ENCODE peak calls at places on chromosomes 11 and 22, in eight cellular contexts. One of them, this sample, is unnamed.

GRCh38 chr11:110979696-110980095 is 265.8 kb upstream of the POU2AF2 start:
- DNase-seq in fibroblast of lung: no peak
- DNase-seq in AG10803: no peak
- DNase-seq in lower leg skin: no peak
- DNase-seq in Peyer's patch: no peak
- DNase-seq in colonic mucosa: no peak
- DNase-seq in lung: no peak
- DNase-seq in sigmoid colon: no peak
- DNase-seq in this sample: no peak

GRCh38 chr11:72370201-72370600 is 64.1 kb downstream of the CLPB start:
- DNase-seq in lower leg skin: no peak
- DNase-seq in fibroblast of lung: no peak
- DNase-seq in colonic mucosa: no peak
- DNase-seq in Peyer's patch: no peak
- DNase-seq in AG10803: no peak
- DNase-seq in sigmoid colon: no peak
- DNase-seq in lung: no peak
- DNase-seq in this sample: no peak

GRCh38 chr11:47867821-47868220 is 19.7 kb upstream of the NUP160 start:
- DNase-seq in sigmoid colon: no peak
- DNase-seq in lung: no peak
- DNase-seq in lower leg skin: no peak
- DNase-seq in Peyer's patch: no peak
- DNase-seq in AG10803: peak; percentile 14
- DNase-seq in colonic mucosa: no peak
- DNase-seq in fibroblast of lung: no peak
- DNase-seq in this sample: peak; percentile 27

GRCh38 chr11:70628881-70629844 is 230.8 kb downstream of the CTTN start:
- DNase-seq in Peyer's patch: no peak
- DNase-seq in lower leg skin: peak; percentile 92
- DNase-seq in sigmoid colon: no peak
- DNase-seq in lung: peak; percentile 61
- DNase-seq in AG10803: no peak
- DNase-seq in colonic mucosa: peak; percentile 89
- DNase-seq in fibroblast of lung: no peak
- DNase-seq in this sample: no peak

GRCh38 chr11:132115454-132115853 is 745.0 kb downstream of the NTM start:
- DNase-seq in sigmoid colon: no peak
- DNase-seq in lung: no peak
- DNase-seq in fibroblast of lung: peak; percentile 32
- DNase-seq in colonic mucosa: no peak
- DNase-seq in AG10803: peak; percentile 19
- DNase-seq in Peyer's patch: no peak
- DNase-seq in lower leg skin: no peak
- DNase-seq in this sample: peak; percentile 76

GRCh38 chr22:50272103-50272782 is 2.1 kb upstream of the MAPK11 start:
- DNase-seq in colonic mucosa: no peak
- DNase-seq in lower leg skin: no peak
- DNase-seq in Peyer's patch: no peak
- DNase-seq in AG10803: peak; percentile 29
- DNase-seq in lung: no peak
- DNase-seq in sigmoid colon: no peak
- DNase-seq in fibroblast of lung: no peak
- DNase-seq in this sample: no peak

GRCh38 chr11:73542175-73542574 is 55.7 kb downstream of the FAM168A start:
- DNase-seq in lung: no peak
- DNase-seq in fibroblast of lung: peak; percentile 34
- DNase-seq in Peyer's patch: no peak
- DNase-seq in colonic mucosa: no peak
- DNase-seq in sigmoid colon: no peak
- DNase-seq in AG10803: no peak
- DNase-seq in lower leg skin: no peak
- DNase-seq in this sample: no peak

GRCh38 chr11:76802151-76802550 is 19.0 kb downstream of the TSKU start:
- DNase-seq in colonic mucosa: peak; percentile 14
- DNase-seq in Peyer's patch: no peak
- DNase-seq in fibroblast of lung: no peak
- DNase-seq in sigmoid colon: no peak
- DNase-seq in lower leg skin: peak; percentile 53
- DNase-seq in lung: no peak
- DNase-seq in AG10803: no peak
- DNase-seq in this sample: no peak

GRCh38 chr22:22974795-22975580 is 87.4 kb downstream of the IGLL5 start:
- DNase-seq in Peyer's patch: no peak
- DNase-seq in lower leg skin: no peak
- DNase-seq in fibroblast of lung: no peak
- DNase-seq in colonic mucosa: no peak
- DNase-seq in sigmoid colon: no peak
- DNase-seq in lung: no peak
- DNase-seq in AG10803: no peak
- DNase-seq in this sample: no peak

GRCh38 chr11:119737678-119738439 is 8.9 kb upstream of the NECTIN1 start:
- DNase-seq in lower leg skin: no peak
- DNase-seq in Peyer's patch: no peak
- DNase-seq in colonic mucosa: no peak
- DNase-seq in sigmoid colon: no peak
- DNase-seq in lung: no peak
- DNase-seq in fibroblast of lung: no peak
- DNase-seq in AG10803: no peak
- DNase-seq in this sample: no peak

GRCh38 chr22:44398791-44399190 is 86.0 kb upstream of the SHISAL1 start:
- DNase-seq in lower leg skin: peak; percentile 77
- DNase-seq in sigmoid colon: no peak
- DNase-seq in Peyer's patch: peak; percentile 12
- DNase-seq in lung: no peak
- DNase-seq in fibroblast of lung: no peak
- DNase-seq in colonic mucosa: peak; percentile 8
- DNase-seq in AG10803: no peak
- DNase-seq in this sample: no peak

GRCh38 chr11:112776834-112777793 is 184.1 kb upstream of the NCAM1 start:
- DNase-seq in fibroblast of lung: no peak
- DNase-seq in sigmoid colon: no peak
- DNase-seq in lung: no peak
- DNase-seq in AG10803: no peak
- DNase-seq in lower leg skin: no peak
- DNase-seq in Peyer's patch: no peak
- DNase-seq in colonic mucosa: no peak
- DNase-seq in this sample: peak; percentile 17

GRCh38 chr11:131201674-131202073 is 168.7 kb upstream of the NTM start:
- DNase-seq in lower leg skin: no peak
- DNase-seq in fibroblast of lung: no peak
- DNase-seq in colonic mucosa: no peak
- DNase-seq in lung: no peak
- DNase-seq in Peyer's patch: no peak
- DNase-seq in AG10803: no peak
- DNase-seq in sigmoid colon: no peak
- DNase-seq in this sample: no peak

DNA sequence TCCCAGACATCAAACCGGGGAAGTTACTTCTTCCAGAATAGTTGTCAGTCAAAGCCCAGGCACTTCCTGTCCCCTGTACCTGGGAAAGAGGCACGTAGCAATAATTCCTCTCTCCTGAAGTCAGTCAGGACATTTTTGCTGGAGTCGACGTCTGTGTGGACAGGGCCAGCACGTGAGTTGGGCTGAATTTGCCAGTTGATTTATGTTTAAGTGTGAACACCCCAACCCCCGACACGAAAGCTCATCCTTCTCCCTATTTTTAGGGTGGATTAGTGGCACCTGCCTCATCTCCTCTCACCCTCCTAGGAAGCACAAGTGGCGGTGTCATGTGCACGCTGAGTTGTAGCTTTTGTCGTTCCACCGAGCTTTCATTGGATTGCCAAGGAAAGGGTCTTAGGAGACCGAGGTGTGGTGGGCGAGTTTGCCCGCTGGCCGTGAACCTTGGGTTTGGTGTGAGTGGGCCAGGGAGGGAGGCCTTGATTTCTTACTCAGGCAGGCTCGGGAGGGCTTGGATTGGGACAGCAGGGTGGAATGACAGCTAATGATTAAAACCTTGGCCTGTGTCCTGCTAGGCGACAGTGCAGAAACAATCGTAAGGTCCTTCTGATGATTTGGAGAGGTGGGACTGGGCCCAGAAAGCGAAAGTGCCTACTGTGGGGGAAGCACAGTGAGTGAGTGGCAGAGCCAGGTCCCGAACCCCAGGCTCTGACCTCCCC is 87.0 kb upstream of the CRYBB3 start:
- DNase-seq in AG10803: no peak
- DNase-seq in sigmoid colon: no peak
- DNase-seq in lower leg skin: no peak
- DNase-seq in fibroblast of lung: no peak
- DNase-seq in colonic mucosa: no peak
- DNase-seq in lung: no peak
- DNase-seq in Peyer's patch: no peak
- DNase-seq in this sample: no peak
- H3K4me3 ChIP-seq in AG10803: no peak overlapping the region
- H3K4me3 ChIP-seq in sigmoid colon: peak overlapping the region; percentile 54
- H3K4me3 ChIP-seq in lower leg skin: peak overlapping the region; percentile 30
- H3K4me3 ChIP-seq in fibroblast of lung: no peak overlapping the region
- H3K4me3 ChIP-seq in colonic mucosa: no peak overlapping the region
- H3K4me3 ChIP-seq in lung: peak overlapping the region; percentile 3
- H3K4me3 ChIP-seq in Peyer's patch: no peak overlapping the region
- H3K4me3 ChIP-seq in this sample: no peak overlapping the region

GRCh38 chr11:43880640-43881159 is at the start of gene ALKBH3:
- DNase-seq in lung: peak; percentile 92
- DNase-seq in Peyer's patch: peak; percentile 86
- DNase-seq in sigmoid colon: peak; percentile 96
- DNase-seq in fibroblast of lung: peak; percentile 96
- DNase-seq in AG10803: peak; percentile 95
- DNase-seq in lower leg skin: peak; percentile 98
- DNase-seq in colonic mucosa: peak; percentile 88
- DNase-seq in this sample: peak; percentile 97
- TF ChIP-seq CTCF in lung: no peak
- TF ChIP-seq CTCF in Peyer's patch: peak; percentile 23
- TF ChIP-seq CTCF in sigmoid colon: no peak
- TF ChIP-seq CTCF in fibroblast of lung: no peak
- TF ChIP-seq CTCF in AG10803: no peak
- TF ChIP-seq CTCF in lower leg skin: no peak
- TF ChIP-seq CTCF in colonic mucosa: no peak
- TF ChIP-seq CTCF in this sample: no peak

DNA sequence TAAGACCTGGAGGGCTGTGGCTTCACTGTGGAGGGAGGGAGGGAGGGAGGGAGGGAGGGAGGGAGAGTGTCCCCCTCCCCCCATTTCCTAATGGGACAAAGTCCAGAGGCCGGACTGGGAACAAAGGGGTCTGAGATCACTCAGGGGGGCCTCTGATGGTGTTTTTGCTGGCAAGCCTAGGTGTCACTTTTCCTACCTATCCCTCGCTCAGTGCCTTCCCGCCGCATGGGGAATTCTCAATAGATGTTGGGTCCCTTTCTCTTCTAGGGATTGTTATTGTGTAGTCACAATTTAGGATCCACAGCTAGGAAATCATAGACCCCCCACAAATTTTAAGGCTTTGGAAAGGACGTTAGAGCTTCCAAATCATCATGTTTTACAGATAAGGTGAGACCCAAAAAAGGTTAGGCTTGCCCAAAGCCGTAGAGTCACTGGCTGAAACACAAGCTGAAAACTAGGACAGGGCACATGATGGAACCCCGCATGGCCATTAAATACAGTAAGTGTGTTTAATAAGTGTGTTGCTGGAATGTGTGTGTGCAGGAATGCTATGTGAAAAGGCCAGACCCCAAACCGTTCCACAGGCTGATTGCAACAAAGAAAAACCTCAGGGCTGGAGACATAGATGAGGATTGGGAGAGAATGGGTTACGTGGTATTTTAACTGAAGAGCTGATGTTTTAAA is 4.8 kb upstream of the FTH1 start:
- DNase-seq in colonic mucosa: no peak
- DNase-seq in sigmoid colon: no peak
- DNase-seq in lung: no peak
- DNase-seq in lower leg skin: peak; percentile 72
- DNase-seq in AG10803: peak; percentile 98
- DNase-seq in Peyer's patch: no peak
- DNase-seq in fibroblast of lung: no peak
- DNase-seq in this sample: no peak
- H3K4me3 ChIP-seq in colonic mucosa: no peak overlapping the region
- H3K4me3 ChIP-seq in sigmoid colon: peak overlapping the region; percentile 10
- H3K4me3 ChIP-seq in lung: no peak overlapping the region
- H3K4me3 ChIP-seq in lower leg skin: no peak overlapping the region
- H3K4me3 ChIP-seq in AG10803: peak overlapping the region; percentile 43
- H3K4me3 ChIP-seq in Peyer's patch: peak overlapping the region; percentile 4
- H3K4me3 ChIP-seq in fibroblast of lung: no peak overlapping the region
- H3K4me3 ChIP-seq in this sample: peak overlapping the region; percentile 19

GRCh38 chr11:68691402-68691784 is 7.0 kb downstream of the GAL start:
- DNase-seq in lung: no peak
- DNase-seq in lower leg skin: no peak
- DNase-seq in sigmoid colon: peak; percentile 27
- DNase-seq in fibroblast of lung: no peak
- DNase-seq in Peyer's patch: no peak
- DNase-seq in colonic mucosa: no peak
- DNase-seq in AG10803: no peak
- DNase-seq in this sample: no peak

GRCh38 chr11:68689737-68690625 is 5.6 kb downstream of the GAL start:
- DNase-seq in lower leg skin: no peak
- DNase-seq in sigmoid colon: peak; percentile 18
- DNase-seq in Peyer's patch: no peak
- DNase-seq in AG10803: no peak
- DNase-seq in lung: no peak
- DNase-seq in fibroblast of lung: no peak
- DNase-seq in colonic mucosa: no peak
- DNase-seq in this sample: no peak

GRCh38 chr11:68688881-68689280 is 4.5 kb downstream of the GAL start:
- DNase-seq in lung: no peak
- DNase-seq in colonic mucosa: no peak
- DNase-seq in fibroblast of lung: no peak
- DNase-seq in sigmoid colon: peak; percentile 26
- DNase-seq in Peyer's patch: no peak
- DNase-seq in lower leg skin: no peak
- DNase-seq in AG10803: no peak
- DNase-seq in this sample: no peak

GRCh38 chr11:68692115-68692514 is 7.8 kb downstream of the GAL start:
- DNase-seq in fibroblast of lung: no peak
- DNase-seq in AG10803: no peak
- DNase-seq in colonic mucosa: no peak
- DNase-seq in lung: no peak
- DNase-seq in Peyer's patch: no peak
- DNase-seq in lower leg skin: no peak
- DNase-seq in sigmoid colon: peak; percentile 48
- DNase-seq in this sample: no peak

DNA sequence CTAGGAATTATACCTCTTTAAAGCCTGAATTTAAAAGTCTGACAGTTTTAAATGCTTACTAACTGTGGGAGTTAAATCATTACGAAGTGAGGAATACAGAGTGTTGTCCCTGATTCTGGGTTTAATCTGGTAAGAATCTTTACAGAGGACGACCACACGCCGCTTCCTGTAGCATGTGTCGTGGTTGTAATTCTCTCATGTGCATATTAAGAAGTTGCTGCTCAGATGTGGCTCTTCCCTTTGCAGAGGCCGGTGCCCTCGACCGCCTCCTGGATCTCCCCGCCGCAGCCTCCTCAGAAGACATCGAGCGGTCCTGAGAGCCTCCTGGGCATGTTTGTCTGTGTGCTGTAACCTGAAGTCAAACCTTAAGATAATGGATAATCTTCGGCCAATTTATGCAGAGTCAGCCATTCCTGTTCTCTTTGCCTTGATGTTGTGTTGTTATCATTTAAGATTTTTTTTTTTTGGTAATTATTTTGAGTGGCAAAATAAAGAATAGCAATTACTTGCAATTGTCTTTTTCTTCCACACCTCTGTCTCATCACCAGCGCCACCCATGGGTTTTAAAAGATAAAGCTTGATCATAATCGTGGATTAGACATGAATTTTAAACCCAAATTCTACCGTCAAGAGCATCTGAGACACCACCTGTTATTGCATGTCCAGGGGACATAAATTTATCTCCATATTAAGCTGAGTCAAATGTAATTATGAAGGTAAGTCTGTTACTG is 6.5 kb downstream of the GAL start:
- DNase-seq in Peyer's patch: peak; percentile 17
- DNase-seq in AG10803: no peak
- DNase-seq in lung: no peak
- DNase-seq in lower leg skin: no peak
- DNase-seq in colonic mucosa: no peak
- DNase-seq in fibroblast of lung: no peak
- DNase-seq in sigmoid colon: peak; percentile 33
- DNase-seq in this sample: no peak
- TF ChIP-seq CTCF in Peyer's patch: no peak
- TF ChIP-seq CTCF in AG10803: peak; percentile 24
- TF ChIP-seq CTCF in lung: no peak
- TF ChIP-seq CTCF in lower leg skin: no peak
- TF ChIP-seq CTCF in colonic mucosa: no peak
- TF ChIP-seq CTCF in fibroblast of lung: no peak
- TF ChIP-seq CTCF in sigmoid colon: no peak
- TF ChIP-seq CTCF in this sample: no peak